ENCODE peak calls at places on chromosomes 7 and 10, in six cellular contexts. O, Z, R, L, P and X are unnamed samples.

GRCh38 chr7:159272739-159273138 is 128.1 kb upstream of the VIPR2 start:
- DNase-seq in O (no peak), Z (no peak), R (no peak), L (no peak), P (no peak), X (no peak)

GRCh38 chr7:102974366-102975236 is 61.8 kb downstream of the LRRC17 start:
- DNase-seq in O (no peak), Z (no peak), R (no peak), L (no peak), P (no peak), X (no peak)

GRCh38 chr10:102596506-102596971 is 47.7 kb upstream of the TRIM8 start:
- DNase-seq in O (peak; percentile 60), Z (no peak), R (no peak), L (no peak), P (peak; percentile 48), X (no peak)

GRCh38 chr10:118573512-118573911 is 21.9 kb downstream of the PRLHR start:
- DNase-seq in O (no peak), Z (no peak), R (no peak), L (no peak), P (no peak), X (no peak)

GRCh38 chr10:100969175-100970075 is at the start of gene SEMA4G:
- DNase-seq in O (peak; percentile 36), Z (no peak), R (peak; percentile 60), L (peak; percentile 84), P (peak; percentile 51), X (no peak)

GRCh38 chr7:8423057-8423456 is 10.4 kb upstream of the NXPH1 start:
- DNase-seq in O (no peak), Z (no peak), R (no peak), L (no peak), P (no peak), X (no peak)

GRCh38 chr7:19674266-19674960 is 34.4 kb downstream of the POLR1F start:
- DNase-seq in O (peak; percentile 59), Z (no peak), R (no peak), L (no peak), P (no peak), X (no peak)

GRCh38 chr7:113784317-113784716 is 134.5 kb downstream of the PPP1R3A start:
- DNase-seq in O (no peak), Z (no peak), R (no peak), L (no peak), P (no peak), X (no peak)

GRCh38 chr7:129188372-129188891 is at the start of gene SMO:
- DNase-seq in O (peak; percentile 18), Z (no peak), R (no peak), L (peak; percentile 81), P (peak; percentile 70), X (no peak)

GRCh38 chr10:71270301-71270777 is 48.7 kb upstream of the SLC29A3 start:
- DNase-seq in O (peak; percentile 88), Z (no peak), R (no peak), L (no peak), P (peak; percentile 65), X (no peak)

GRCh38 chr7:137454169-137455166 is 110.9 kb upstream of the PTN start:
- DNase-seq in O (peak; percentile 99), Z (no peak), R (no peak), L (no peak), P (peak; percentile 62), X (no peak)

GRCh38 chr10:101244321-101245050 is 15.2 kb upstream of the LBX1 start:
- DNase-seq in O (no peak), Z (no peak), R (no peak), L (no peak), P (no peak), X (no peak)

GRCh38 chr10:77716943-77717735 is 79.5 kb upstream of the KCNMA1 start:
- DNase-seq in O (peak; percentile 48), Z (no peak), R (no peak), L (no peak), P (no peak), X (no peak)

GRCh38 chr10:14736600-14737081 is 38.1 kb downstream of the FAM107B start:
- DNase-seq in O (peak; percentile 55), Z (no peak), R (no peak), L (peak; percentile 80), P (peak; percentile 37), X (peak; percentile 37)

GRCh38 chr7:23256731-23257130 is 10.2 kb downstream of the GPNMB start:
- DNase-seq in O (no peak), Z (no peak), R (no peak), L (no peak), P (no peak), X (no peak)

GRCh38 chr10:30000802-30001571 is 58.4 kb downstream of the JCAD start:
- DNase-seq in O (peak; percentile 83), Z (peak; percentile 53), R (no peak), L (peak; percentile 80), P (peak; percentile 65), X (peak; percentile 89)

GRCh38 chr10:69692891-69693290 is 62.8 kb downstream of the FAM241B start:
- DNase-seq in O (no peak), Z (no peak), R (no peak), L (no peak), P (no peak), X (no peak)

GRCh38 chr10:132492323-132493035 is 45.1 kb upstream of the INPP5A start:
- DNase-seq in O (peak; percentile 9), Z (no peak), R (peak; percentile 42), L (peak; percentile 89), P (peak; percentile 81), X (no peak)

GRCh38 chr7:27095050-27095896 is 527 bp downstream of the HOXA1 start:
- DNase-seq in O (no peak), Z (no peak), R (no peak), L (no peak), P (no peak), X (no peak)

GRCh38 chr10:93852721-93853120 is 41.1 kb upstream of the SLC35G1 start:
- DNase-seq in O (no peak), Z (no peak), R (no peak), L (no peak), P (no peak), X (no peak)

GRCh38 chr10:93851169-93851568 is 42.6 kb upstream of the SLC35G1 start:
- DNase-seq in O (no peak), Z (no peak), R (no peak), L (no peak), P (no peak), X (no peak)

GRCh38 chr10:93859049-93859655 is 34.6 kb upstream of the SLC35G1 start:
- DNase-seq in O (peak; percentile 13), Z (no peak), R (no peak), L (no peak), P (no peak), X (no peak)

GRCh38 chr10:93856349-93857140 is 37.2 kb upstream of the SLC35G1 start:
- DNase-seq in O (no peak), Z (no peak), R (no peak), L (no peak), P (no peak), X (no peak)

GRCh38 chr10:93854985-93855384 is 38.8 kb upstream of the SLC35G1 start:
- DNase-seq in O (peak; percentile 3), Z (no peak), R (no peak), L (no peak), P (no peak), X (no peak)
- TF ChIP-seq CTCF in O (no peak), Z (no peak), R (no peak), L (no peak), P (no peak), X (no peak)

DNA sequence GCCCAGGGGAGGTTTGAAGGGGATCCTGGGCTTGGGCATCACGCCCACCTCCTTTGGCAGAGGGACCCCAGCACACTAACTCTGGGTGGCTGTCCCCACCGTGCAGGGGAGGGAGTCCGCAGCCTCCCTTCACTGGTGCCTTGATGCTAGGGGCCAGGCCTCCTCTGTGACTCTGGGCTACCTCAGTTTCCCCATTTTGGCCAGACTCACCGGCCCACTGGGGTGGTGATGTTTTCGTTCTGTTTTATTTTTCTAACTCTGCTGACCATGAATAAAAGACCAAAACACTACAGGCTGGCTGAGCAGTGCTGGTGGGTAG is 507 bp upstream of the TRIP6 start:
- DNase-seq in O (no peak), Z (no peak), R (no peak), L (no peak), P (peak; percentile 43), X (no peak)
- H3K4me3 ChIP-seq in O (peak overlapping the region; percentile 87), Z (peak overlapping the region; percentile 25), R (peak overlapping the region; percentile 86), L (peak overlapping the region; percentile 88), P (peak overlapping the region; percentile 65), X (peak overlapping the region; percentile 75)

GRCh38 chr10:34091796-34092195 is 723.3 kb downstream of the PARD3 start:
- DNase-seq in O (no peak), Z (peak; percentile 26), R (no peak), L (no peak), P (no peak), X (no peak)
- TF ChIP-seq CTCF in O (no peak), Z (no peak), R (no peak), L (no peak), P (no peak), X (no peak)

GRCh38 chr7:29606287-29606721 is 42.7 kb downstream of the PRR15 start:
- DNase-seq in O (peak; percentile 88), Z (no peak), R (no peak), L (no peak), P (peak; percentile 47), X (no peak)

GRCh38 chr7:29607259-29607658 is 43.6 kb downstream of the PRR15 start:
- DNase-seq in O (no peak), Z (no peak), R (no peak), L (no peak), P (no peak), X (no peak)

GRCh38 chr7:29606830-29607229 is 43.2 kb downstream of the PRR15 start:
- DNase-seq in O (no peak), Z (no peak), R (no peak), L (no peak), P (no peak), X (no peak)

GRCh38 chr7:29604702-29605101 is 41.1 kb downstream of the PRR15 start:
- DNase-seq in O (no peak), Z (no peak), R (no peak), L (no peak), P (no peak), X (no peak)

GRCh38 chr7:29604052-29604451 is 40.4 kb downstream of the PRR15 start:
- DNase-seq in O (no peak), Z (no peak), R (no peak), L (no peak), P (no peak), X (no peak)
- H3K4me3 ChIP-seq in O (no peak overlapping the region), Z (no peak overlapping the region), R (no peak overlapping the region), L (no peak overlapping the region), P (no peak overlapping the region), X (no peak overlapping the region)